ENCODE peak calls at places on chromosomes 1 and 21, in ten cellular contexts. H is heart right ventricle, X is choroid plexus epithelial cell, B is AG04449, O is RWPE1, N is chondrocyte, V is AG09309, R is GM23338, P is neural progenitor cell, T is B cell. S is an unnamed sample.

GRCh38 chr1:165352442-165353293 is 3.8 kb downstream of the LMX1A start:
- DNase-seq in V (no peak), O (no peak), H (no peak), X (no peak), B (no peak), P (peak), R (peak), N (no peak), T (no peak), S (no peak)

GRCh38 chr1:72412286-72412685 is 129.9 kb upstream of the NEGR1 start:
- DNase-seq in T (no peak), P (no peak), N (no peak), V (no peak), B (no peak), H (no peak), O (no peak), R (no peak), X (no peak), S (no peak)

GRCh38 chr1:79899914-79900313 is 893.4 kb upstream of the ADGRL4 start:
- DNase-seq in O (peak), B (peak), P (no peak), H (no peak), R (no peak), X (peak), N (no peak), T (no peak), V (peak), S (no peak)

GRCh38 chr1:94304553-94304952 is 67.2 kb upstream of the ARHGAP29 start:
- DNase-seq in T (no peak), B (no peak), X (no peak), V (no peak), N (no peak), O (no peak), R (no peak), H (no peak), P (no peak), S (no peak)

GRCh38 chr1:189103956-189104355 is 1373.7 kb downstream of the BRINP3 start:
- DNase-seq in P (no peak), N (no peak), H (no peak), B (no peak), R (no peak), O (no peak), V (no peak), X (peak), T (no peak), S (no peak)

GRCh38 chr1:71792264-71792663 is 490.1 kb downstream of the NEGR1 start:
- DNase-seq in O (no peak), H (no peak), N (no peak), R (no peak), X (no peak), T (no peak), V (no peak), B (no peak), P (no peak), S (no peak)

GRCh38 chr1:36843906-36844610 is 190.3 kb downstream of the GRIK3 start:
- DNase-seq in N (peak), B (no peak), V (no peak), T (no peak), R (no peak), P (no peak), H (no peak), O (no peak), X (no peak), S (no peak)

GRCh38 chr1:62438163-62438562 is 1.3 kb downstream of the USP1 start:
- DNase-seq in H (no peak), X (peak), B (no peak), V (no peak), O (no peak), R (peak), T (peak), P (no peak), N (no peak), S (no peak)

GRCh38 chr1:42756956-42757891 is 9.6 kb downstream of the P3H1 start:
- DNase-seq in V (no peak), X (peak), H (no peak), O (peak), T (peak), B (no peak), R (peak), P (peak), N (no peak), S (peak)

GRCh38 chr1:180272395-180272794 is 42.3 kb downstream of the LHX4 start:
- DNase-seq in O (no peak), T (no peak), P (no peak), B (no peak), H (no peak), N (no peak), R (no peak), V (no peak), X (no peak), S (no peak)

GRCh38 chr1:114771992-114772391 is 8.5 kb downstream of the SIKE1 start:
- DNase-seq in P (no peak), T (no peak), V (no peak), H (no peak), X (no peak), N (no peak), B (no peak), R (no peak), O (no peak), S (no peak)

GRCh38 chr1:149884433-149885363 is 14.7 kb upstream of the BOLA1 start:
- DNase-seq in V (no peak), R (peak), X (peak), H (no peak), P (peak), N (no peak), O (no peak), B (no peak), T (peak), S (no peak)

GRCh38 chr1:171983584-171983983 is 142.3 kb downstream of the DNM3 start:
- DNase-seq in T (no peak), X (peak), N (no peak), O (no peak), R (no peak), B (no peak), P (no peak), V (no peak), H (no peak), S (no peak)
- TF ChIP-seq CTCF in T (no peak), X (peak), N (peak), O (no peak), R (peak), B (peak), P (no peak), V (peak), H (no peak), S (peak)

GRCh38 chr1:106526650-106527049 is 529.8 kb upstream of the PRMT6 start:
- DNase-seq in B (peak), R (no peak), X (peak), O (peak), T (no peak), N (no peak), H (no peak), V (peak), P (no peak), S (no peak)
- TF ChIP-seq CTCF in B (no peak), R (no peak), X (no peak), O (no peak), T (no peak), N (no peak), H (no peak), V (no peak), P (no peak), S (no peak)

GRCh38 chr1:109819365-109819764 is 55.6 kb upstream of the EPS8L3 start:
- DNase-seq in O (no peak), X (no peak), N (no peak), H (no peak), R (no peak), V (no peak), T (no peak), P (no peak), B (no peak), S (no peak)

GRCh38 chr1:109816975-109817535 is 53.3 kb upstream of the EPS8L3 start:
- DNase-seq in O (no peak), P (no peak), T (no peak), H (no peak), V (no peak), N (no peak), X (no peak), R (no peak), B (no peak), S (no peak)

GRCh38 chr1:109818351-109819325 is 54.9 kb upstream of the EPS8L3 start:
- DNase-seq in N (no peak), B (no peak), T (no peak), V (no peak), P (no peak), O (no peak), H (no peak), R (no peak), X (peak), S (no peak)

GRCh38 chr1:109815809-109816791 is 52.4 kb upstream of the EPS8L3 start:
- DNase-seq in V (no peak), T (peak), X (peak), P (no peak), N (no peak), B (no peak), H (no peak), R (no peak), O (no peak), S (no peak)

GRCh38 chr1:109817881-109818280 is 54.2 kb upstream of the EPS8L3 start:
- DNase-seq in P (no peak), B (no peak), O (no peak), H (no peak), X (no peak), V (no peak), R (no peak), T (no peak), N (no peak), S (no peak)
- TF ChIP-seq CTCF in P (no peak), B (no peak), O (no peak), H (no peak), X (no peak), V (no peak), R (no peak), T (no peak), N (no peak), S (no peak)

DNA sequence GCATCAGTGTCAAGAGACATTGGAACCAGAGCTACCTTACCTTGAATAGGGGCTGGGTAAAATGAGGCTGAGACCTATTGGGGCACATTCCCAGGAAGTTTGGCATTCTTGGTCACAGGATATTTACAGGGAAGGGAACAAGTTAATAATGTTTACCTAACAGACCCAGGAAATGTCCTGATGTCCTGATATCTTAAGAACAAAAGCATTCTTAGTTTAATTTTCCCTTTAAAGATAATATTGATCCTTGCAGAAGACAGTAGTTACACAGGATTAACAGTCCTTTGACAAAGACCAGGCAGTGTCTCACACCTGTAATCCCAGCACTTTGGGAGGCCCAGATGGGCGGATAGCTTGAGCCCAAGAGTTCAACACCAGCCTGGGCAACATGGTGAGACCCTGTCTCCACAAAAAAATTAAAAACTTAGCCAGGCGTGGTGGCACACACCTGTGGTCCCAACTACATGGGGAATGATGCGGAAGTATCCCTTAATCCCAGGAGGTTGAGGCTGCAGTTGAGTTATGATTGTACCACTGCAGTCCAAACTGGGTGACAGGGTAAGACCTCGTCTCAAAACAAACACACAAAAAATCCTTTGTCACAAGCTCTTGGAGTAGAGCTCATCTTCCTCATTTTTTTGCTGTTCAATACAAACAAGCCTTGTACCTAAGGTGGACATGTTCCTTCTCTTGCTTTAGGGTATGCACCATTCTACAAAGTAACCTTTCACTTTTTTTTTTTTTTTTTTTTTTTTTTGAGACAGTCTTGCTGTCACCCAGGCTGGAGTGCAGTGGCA is 1.3 kb upstream of the TOMM20 start:
- DNase-seq in X (no peak), N (no peak), H (no peak), V (no peak), T (no peak), B (no peak), P (no peak), R (peak), O (no peak), S (peak)
- TF ChIP-seq CTCF in X (no peak), N (no peak), H (no peak), V (no peak), T (no peak), B (no peak), P (no peak), R (no peak), O (no peak), S (no peak)

GRCh38 chr1:226649780-226650179 is 89.3 kb downstream of the ITPKB start:
- DNase-seq in T (no peak), R (peak), P (no peak), B (no peak), O (no peak), X (peak), V (no peak), H (no peak), N (no peak), S (no peak)
- TF ChIP-seq CTCF in T (peak), R (no peak), P (no peak), B (peak), O (no peak), X (peak), V (peak), H (no peak), N (peak), S (peak)

DNA sequence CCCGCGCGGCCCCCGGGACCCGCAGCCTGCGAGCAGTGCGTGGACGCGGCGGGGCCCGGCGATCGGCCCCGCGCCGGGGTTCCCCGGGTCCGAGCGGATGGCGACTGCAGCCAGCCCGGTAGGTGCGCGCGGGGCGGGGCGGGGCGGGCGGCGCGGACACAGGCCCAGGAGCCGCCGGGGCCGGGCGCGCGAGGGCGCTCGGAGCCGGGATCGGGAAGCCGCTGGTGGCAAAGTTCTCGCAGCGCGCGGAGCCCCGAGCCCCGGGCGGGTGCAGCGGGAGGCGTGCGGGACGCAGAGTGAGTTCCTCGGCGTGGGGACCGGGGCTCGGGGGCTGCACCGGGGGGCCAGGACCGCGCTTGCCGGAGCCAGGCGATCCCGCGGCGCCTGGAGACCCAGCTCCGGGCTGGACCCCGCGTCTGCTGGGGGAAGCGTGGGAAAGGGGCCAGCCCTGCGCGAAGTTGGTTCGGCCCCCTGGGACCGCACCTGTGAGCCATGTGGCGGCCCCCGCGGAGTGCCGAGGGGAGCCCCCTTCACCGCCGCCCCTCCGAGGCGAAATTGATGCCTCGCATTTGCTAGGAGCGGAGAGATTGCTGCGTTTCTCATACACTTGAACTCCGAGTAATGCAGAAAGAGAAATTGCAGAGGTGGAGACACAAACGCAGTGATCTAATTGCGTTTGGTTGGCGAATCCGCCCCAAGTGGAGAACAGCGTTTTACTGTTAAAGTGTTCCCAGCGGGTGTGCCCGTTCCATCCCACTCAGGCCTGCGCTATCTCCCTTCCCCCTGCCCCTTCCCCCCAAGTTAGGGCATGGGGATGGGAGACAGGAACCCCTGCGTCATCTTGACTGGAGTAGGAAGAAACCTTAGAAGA is 228.9 kb upstream of the TMEM51 start:
- DNase-seq in O (peak), X (peak), H (peak), V (no peak), R (peak), N (no peak), B (no peak), T (peak), P (peak), S (no peak)
- TF ChIP-seq CTCF in O (peak), X (peak), H (no peak), V (no peak), R (no peak), N (peak), B (peak), T (no peak), P (no peak), S (peak)

GRCh38 chr1:101971309-101971708 is 25.4 kb downstream of the OLFM3 start:
- DNase-seq in V (no peak), P (no peak), R (no peak), B (no peak), X (peak), O (no peak), T (no peak), N (no peak), H (no peak), S (no peak)
- TF ChIP-seq CTCF in V (no peak), P (peak), R (peak), B (no peak), X (peak), O (no peak), T (no peak), N (peak), H (no peak), S (peak)

DNA sequence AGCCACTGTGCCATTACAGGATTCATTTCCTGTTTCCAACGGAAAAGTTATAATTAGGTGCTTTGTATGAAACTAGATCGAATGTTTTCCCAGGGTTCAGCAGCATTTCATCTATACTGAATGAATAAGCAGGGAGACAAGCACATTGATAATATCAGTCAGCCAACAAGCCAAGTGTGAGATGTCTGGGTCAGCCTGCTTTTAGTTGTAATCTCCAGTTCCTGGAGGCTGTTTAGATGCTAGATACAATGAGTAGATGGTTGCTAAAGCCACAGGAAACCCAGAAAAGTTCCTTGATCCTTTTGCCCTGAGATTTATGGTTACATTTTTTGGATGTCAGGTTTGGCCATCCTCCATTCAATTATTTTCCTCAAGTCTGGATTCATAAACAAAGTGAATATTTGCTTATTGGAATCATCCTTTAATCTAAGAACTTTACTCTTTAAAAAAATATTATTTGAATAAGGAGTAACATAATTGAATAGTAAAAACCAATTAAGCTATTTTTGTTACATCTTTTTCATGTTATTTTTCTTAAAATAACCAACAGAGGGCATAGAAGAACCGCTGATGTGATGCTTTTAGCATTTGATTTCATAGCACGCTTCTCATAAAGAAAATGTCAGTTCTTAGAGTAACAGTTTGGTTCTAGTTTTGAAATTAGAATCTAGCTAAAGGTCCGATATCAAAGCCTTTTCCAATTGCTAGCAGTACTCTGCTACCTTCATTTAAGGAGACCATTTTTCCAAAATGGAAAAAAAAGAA is 76.6 kb downstream of the HSPA13 start:
- DNase-seq in O (peak), B (no peak), R (no peak), N (no peak), H (no peak), T (peak), V (no peak), P (no peak), X (peak), S (no peak)
- TF ChIP-seq CTCF in O (peak), B (no peak), R (peak), N (peak), H (no peak), T (peak), V (no peak), P (peak), X (no peak), S (peak)

DNA sequence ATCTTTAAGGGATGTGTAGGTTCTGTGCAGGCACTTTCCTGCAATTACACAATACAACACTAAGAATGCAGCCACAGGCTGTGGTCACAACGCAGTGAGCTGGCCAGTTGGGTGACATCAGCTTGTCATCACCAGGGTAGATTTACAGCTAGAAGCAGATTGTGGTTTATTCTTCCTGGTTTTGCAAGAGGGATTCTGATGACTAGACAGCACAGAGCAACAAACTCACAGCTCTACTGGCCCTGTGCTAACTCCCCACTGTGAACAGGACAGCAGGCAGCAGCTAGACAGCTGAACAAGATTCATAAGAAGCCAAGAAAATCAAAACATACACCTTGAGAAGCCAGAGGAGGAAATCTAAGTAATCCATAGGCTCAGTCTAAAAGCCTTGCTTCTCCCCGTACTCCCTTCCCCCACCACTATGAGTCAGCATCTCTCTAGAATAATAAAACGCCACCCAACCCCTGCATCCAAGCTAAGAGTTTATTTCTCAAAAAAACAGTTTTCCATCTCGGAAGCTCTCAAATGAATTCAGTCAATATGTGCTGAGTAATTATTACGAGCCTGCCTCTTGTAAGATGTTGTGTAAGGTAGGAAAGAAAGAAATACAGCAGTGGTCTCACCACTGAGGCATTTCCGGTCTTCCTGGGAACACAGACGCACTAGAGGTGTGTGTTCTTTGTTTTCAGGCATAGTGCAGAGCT is 162.8 kb downstream of the NTPCR start:
- DNase-seq in N (no peak), V (peak), X (peak), B (peak), O (peak), P (peak), H (peak), R (peak), T (no peak), S (no peak)
- TF ChIP-seq CTCF in N (no peak), V (no peak), X (no peak), B (no peak), O (no peak), P (no peak), H (no peak), R (no peak), T (no peak), S (no peak)

S was measured in LNCaP clone FGC.